ENCODE peak calls at places on chromosomes 7 and 10, in seven cellular contexts. L is heart left ventricle, R is WTC11, D is AG04450, I is ovary, A is IMR-90, O is thoracic aorta. J is an unnamed sample.

GRCh38 chr10:50576245-50576815 is 47.4 kb downstream of the SGMS1 start:
- DNase-seq in L (no peak), D (no peak), R (no peak), A (peak; percentile 49), O (no peak), I (no peak), J (no peak)

GRCh38 chr7:54880326-54880989 is 121.4 kb upstream of the SEC61G start:
- DNase-seq in I (no peak), D (no peak), R (no peak), A (no peak), L (no peak), O (no peak), J (no peak)

GRCh38 chr10:112815238-112816032 is 134.6 kb upstream of the TCF7L2 start:
- DNase-seq in D (no peak), R (no peak), I (no peak), L (no peak), O (no peak), A (peak; percentile 67), J (no peak)

GRCh38 chr7:151745090-151745638 is 131.8 kb downstream of the PRKAG2 start:
- DNase-seq in I (no peak), A (peak; percentile 89), R (no peak), D (no peak), L (peak; percentile 81), O (peak; percentile 87), J (no peak)

GRCh38 chr7:3028767-3029111 is 14.9 kb downstream of the CARD11 start:
- DNase-seq in D (no peak), R (no peak), I (no peak), L (no peak), O (no peak), A (no peak), J (no peak)

GRCh38 chr7:108525327-108525984 is 479 bp downstream of the PNPLA8 start:
- DNase-seq in I (no peak), D (peak; percentile 67), L (peak; percentile 90), O (no peak), R (peak; percentile 80), A (peak; percentile 82), J (no peak)

GRCh38 chr10:45061982-45062381 is 61.3 kb downstream of the ZNF22 start:
- DNase-seq in A (no peak), R (no peak), D (no peak), O (no peak), L (no peak), I (no peak), J (no peak)

GRCh38 chr7:127409629-127410028 is 17.1 kb upstream of the ZNF800 start:
- DNase-seq in O (no peak), D (no peak), I (no peak), A (no peak), R (no peak), L (no peak), J (no peak)

GRCh38 chr10:71964669-71965515 is 697 bp downstream of the CHST3 start:
- DNase-seq in R (peak; percentile 60), D (no peak), A (peak; percentile 76), I (peak; percentile 66), L (peak; percentile 74), O (no peak), J (peak; percentile 33)

GRCh38 chr7:80478683-80479082 is 33.2 kb downstream of the GNAT3 start:
- DNase-seq in I (no peak), R (no peak), D (no peak), A (peak; percentile 76), O (no peak), L (no peak), J (no peak)

GRCh38 chr7:22853674-22854157 is 31.1 kb upstream of the TOMM7 start:
- DNase-seq in I (no peak), D (no peak), R (peak; percentile 27), A (no peak), O (peak; percentile 11), L (no peak), J (no peak)

GRCh38 chr7:103065666-103066065 is 8.9 kb downstream of the FBXL13 start:
- DNase-seq in L (peak; percentile 56), A (peak; percentile 30), O (no peak), R (peak; percentile 62), I (peak; percentile 46), D (no peak), J (peak; percentile 70)

GRCh38 chr7:140923358-140924006 is 1.2 kb downstream of the BRAF start:
- DNase-seq in D (no peak), R (no peak), A (no peak), I (no peak), L (no peak), O (no peak), J (no peak)

GRCh38 chr10:106043833-106044232 is 1120.7 kb downstream of the SORCS1 start:
- DNase-seq in O (no peak), A (peak; percentile 2), L (no peak), I (no peak), R (no peak), D (no peak), J (no peak)

GRCh38 chr7:67401492-67401891 is 404.9 kb downstream of the TYW1 start:
- DNase-seq in I (no peak), L (no peak), R (no peak), O (no peak), A (no peak), D (no peak), J (no peak)

GRCh38 chr7:2196381-2197378 is 36.1 kb downstream of the MAD1L1 start:
- DNase-seq in A (no peak), O (no peak), D (no peak), L (no peak), I (no peak), R (no peak), J (no peak)

GRCh38 chr10:52539463-52539862 is 225.4 kb downstream of the DKK1 start:
- DNase-seq in L (no peak), I (no peak), D (no peak), O (no peak), R (no peak), A (peak; percentile 47), J (no peak)

GRCh38 chr10:11685787-11686218 is 56.4 kb upstream of the ECHDC3 start:
- DNase-seq in I (peak; percentile 87), L (peak; percentile 82), O (no peak), D (no peak), A (peak; percentile 24), R (no peak), J (no peak)

GRCh38 chr10:99331207-99331803 is 2.1 kb downstream of the CNNM1 start:
- DNase-seq in R (no peak), O (no peak), L (no peak), I (no peak), A (peak; percentile 22), D (no peak), J (no peak)

DNA sequence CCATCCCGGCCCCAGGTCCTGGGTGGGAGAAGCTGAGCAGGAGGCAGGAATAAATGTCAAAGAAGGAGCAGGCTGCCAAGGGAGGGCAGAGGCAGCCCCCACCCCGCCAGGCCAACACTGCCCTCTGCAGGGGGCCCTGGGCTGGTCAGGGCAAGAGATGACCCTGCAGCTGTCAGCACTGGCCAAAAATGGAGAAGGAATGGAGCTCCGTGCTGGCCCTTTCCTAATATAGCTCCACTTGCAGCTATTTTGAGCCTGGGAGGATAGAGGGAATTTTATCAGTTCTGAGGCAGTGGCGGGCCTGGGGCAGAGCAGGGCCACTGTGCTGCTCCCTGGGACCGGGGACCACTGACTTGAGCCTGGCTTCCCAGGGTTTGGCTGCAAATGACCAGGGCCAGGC is 16.0 kb downstream of the LDB3 start:
- DNase-seq in O (no peak), A (peak; percentile 35), I (peak; percentile 72), D (no peak), R (peak; percentile 59), L (peak; percentile 83), J (peak; percentile 82)
- TF ChIP-seq CTCF in O (peak; percentile 53), A (peak; percentile 79), I (no peak), D (peak; percentile 60), R (no peak), L (peak; percentile 58), J (peak; percentile 67)

DNA sequence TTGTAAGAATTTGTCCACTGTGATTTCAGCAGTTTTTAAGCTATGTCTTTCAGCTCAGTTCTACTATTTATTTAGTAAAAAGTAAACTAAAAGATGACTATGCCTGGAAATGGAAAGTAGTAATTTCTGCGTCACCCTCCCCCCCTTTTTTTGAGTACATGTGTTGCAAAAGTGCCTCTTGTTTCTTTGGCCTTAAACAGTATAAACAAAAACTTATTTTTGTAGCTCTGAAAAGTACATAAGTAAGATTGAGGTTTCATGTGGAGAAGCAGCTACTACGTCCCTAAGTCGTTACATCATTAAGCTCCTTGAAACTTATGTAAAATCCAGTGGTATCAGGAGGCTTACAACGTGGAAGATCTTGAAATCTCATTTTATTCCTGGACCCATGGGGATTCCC is 46.3 kb upstream of the HBP1 start:
- DNase-seq in D (peak; percentile 64), I (no peak), O (no peak), R (no peak), A (peak; percentile 85), L (no peak), J (no peak)
- TF ChIP-seq CTCF in D (no peak), I (no peak), O (no peak), R (no peak), A (no peak), L (no peak), J (no peak)

DNA sequence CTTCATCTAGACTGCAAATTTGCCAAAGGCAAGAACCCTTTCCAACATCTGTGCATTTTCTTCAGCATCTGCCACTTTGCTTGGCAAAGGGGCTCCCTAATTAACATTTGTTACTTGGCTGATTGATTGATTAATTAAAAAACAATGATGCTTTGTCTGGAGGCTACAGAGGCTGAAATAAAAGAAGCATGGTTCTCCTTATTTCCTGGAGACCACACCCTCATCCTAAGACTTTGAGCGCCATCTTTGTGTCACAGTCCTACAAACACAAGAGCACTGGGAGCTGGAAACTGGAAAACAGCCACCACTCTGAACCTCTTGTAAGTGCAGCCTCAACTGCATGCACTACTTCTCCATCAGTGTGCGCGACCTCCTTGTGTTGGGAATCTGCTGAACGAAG is 189.1 kb downstream of the C7orf25 start:
- DNase-seq in L (no peak), O (no peak), D (no peak), A (no peak), R (no peak), I (no peak), J (no peak)
- TF ChIP-seq CTCF in L (no peak), O (no peak), D (no peak), A (no peak), R (no peak), I (no peak), J (no peak)

GRCh38 chr10:61589547-61590243 is 73.0 kb upstream of the CABCOCO1 start:
- DNase-seq in A (peak; percentile 35), L (no peak), D (no peak), I (no peak), O (no peak), R (no peak), J (no peak)

GRCh38 chr10:61586829-61587228 is 75.9 kb upstream of the CABCOCO1 start:
- DNase-seq in R (no peak), D (no peak), A (no peak), O (no peak), I (no peak), L (no peak), J (no peak)

GRCh38 chr10:61594430-61594829 is 68.3 kb upstream of the CABCOCO1 start:
- DNase-seq in L (no peak), D (no peak), R (no peak), I (no peak), A (no peak), O (no peak), J (no peak)

GRCh38 chr10:61588770-61589211 is 73.9 kb upstream of the CABCOCO1 start:
- DNase-seq in I (no peak), L (no peak), D (no peak), A (peak; percentile 36), R (no peak), O (no peak), J (no peak)

DNA sequence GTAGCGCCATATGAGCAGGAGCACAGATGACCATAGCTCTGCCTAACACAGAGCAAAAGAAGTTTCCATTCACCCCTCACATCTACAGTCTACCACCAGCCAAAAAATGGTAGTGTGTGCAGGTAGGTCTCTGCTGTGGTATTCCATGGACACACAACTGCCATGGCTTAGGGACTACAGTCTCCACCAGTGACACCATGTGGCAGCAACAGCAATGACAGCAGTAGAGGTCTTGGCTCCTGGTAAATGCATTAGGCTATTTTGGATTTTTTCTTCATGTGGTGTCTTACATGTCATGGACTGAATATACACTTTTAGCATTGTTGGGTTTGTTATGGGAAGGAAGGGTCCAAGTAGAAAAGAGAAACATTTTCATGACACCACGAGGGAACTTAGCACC is 70.1 kb upstream of the CABCOCO1 start:
- DNase-seq in A (no peak), R (peak; percentile 38), O (no peak), L (no peak), D (no peak), I (no peak), J (peak; percentile 18)
- TF ChIP-seq CTCF in A (no peak), R (no peak), O (no peak), L (no peak), D (no peak), I (no peak), J (peak; percentile 49)